ENCODE peak calls at places on chromosomes 5 and 9, in eight cellular contexts. One of them, this sample, is unnamed.

GRCh38 chr9:122642226-122642625 is 15.2 kb downstream of the OR1B1 start:
- DNase-seq in body of pancreas: no peak
- DNase-seq in fibroblast of pulmonary artery: peak
- DNase-seq in transverse colon: no peak
- DNase-seq in GM12865: peak
- DNase-seq in spleen: no peak
- DNase-seq in AG04450: no peak
- DNase-seq in pancreas: no peak
- DNase-seq in this sample: no peak

GRCh38 chr9:100579665-100580064 is 1.8 kb downstream of the CAVIN4 start:
- DNase-seq in body of pancreas: no peak
- DNase-seq in fibroblast of pulmonary artery: peak
- DNase-seq in transverse colon: no peak
- DNase-seq in GM12865: no peak
- DNase-seq in spleen: no peak
- DNase-seq in AG04450: no peak
- DNase-seq in pancreas: no peak
- DNase-seq in this sample: peak

GRCh38 chr5:95219411-95219810 is 65.5 kb downstream of the MCTP1 start:
- DNase-seq in body of pancreas: no peak
- DNase-seq in fibroblast of pulmonary artery: no peak
- DNase-seq in transverse colon: no peak
- DNase-seq in GM12865: no peak
- DNase-seq in spleen: no peak
- DNase-seq in AG04450: no peak
- DNase-seq in pancreas: no peak
- DNase-seq in this sample: no peak

GRCh38 chr5:174995827-174996226 is 271.4 kb downstream of the MSX2 start:
- DNase-seq in body of pancreas: no peak
- DNase-seq in fibroblast of pulmonary artery: no peak
- DNase-seq in transverse colon: no peak
- DNase-seq in GM12865: no peak
- DNase-seq in spleen: no peak
- DNase-seq in AG04450: no peak
- DNase-seq in pancreas: no peak
- DNase-seq in this sample: no peak

GRCh38 chr9:124780757-124781151 is 3.8 kb downstream of the OLFML2A start:
- DNase-seq in body of pancreas: no peak
- DNase-seq in fibroblast of pulmonary artery: no peak
- DNase-seq in transverse colon: no peak
- DNase-seq in GM12865: no peak
- DNase-seq in spleen: peak
- DNase-seq in AG04450: no peak
- DNase-seq in pancreas: no peak
- DNase-seq in this sample: no peak

GRCh38 chr5:102813740-102814139 is 58.6 kb downstream of the PAM start:
- DNase-seq in body of pancreas: no peak
- DNase-seq in fibroblast of pulmonary artery: no peak
- DNase-seq in transverse colon: no peak
- DNase-seq in GM12865: no peak
- DNase-seq in spleen: no peak
- DNase-seq in AG04450: no peak
- DNase-seq in pancreas: no peak
- DNase-seq in this sample: no peak

GRCh38 chr5:180823346-180823745 is 20.7 kb upstream of the MGAT1 start:
- DNase-seq in body of pancreas: no peak
- DNase-seq in fibroblast of pulmonary artery: no peak
- DNase-seq in transverse colon: no peak
- DNase-seq in GM12865: no peak
- DNase-seq in spleen: no peak
- DNase-seq in AG04450: no peak
- DNase-seq in pancreas: no peak
- DNase-seq in this sample: no peak

GRCh38 chr5:135127604-135128240 is 93.7 kb upstream of the PITX1 start:
- DNase-seq in body of pancreas: no peak
- DNase-seq in fibroblast of pulmonary artery: peak
- DNase-seq in transverse colon: peak
- DNase-seq in GM12865: no peak
- DNase-seq in spleen: peak
- DNase-seq in AG04450: peak
- DNase-seq in pancreas: no peak
- DNase-seq in this sample: peak

GRCh38 chr5:139863855-139864558 is 68.4 kb downstream of the PSD2 start:
- DNase-seq in body of pancreas: peak
- DNase-seq in fibroblast of pulmonary artery: peak
- DNase-seq in transverse colon: peak
- DNase-seq in GM12865: peak
- DNase-seq in spleen: no peak
- DNase-seq in AG04450: peak
- DNase-seq in pancreas: no peak
- DNase-seq in this sample: peak

GRCh38 chr9:706606-707451 is 134.7 kb upstream of the DMRT1 start:
- DNase-seq in body of pancreas: peak
- DNase-seq in fibroblast of pulmonary artery: peak
- DNase-seq in transverse colon: peak
- DNase-seq in GM12865: no peak
- DNase-seq in spleen: peak
- DNase-seq in AG04450: no peak
- DNase-seq in pancreas: peak
- DNase-seq in this sample: peak

GRCh38 chr9:137705906-137706305 is 87.1 kb downstream of the EHMT1 start:
- DNase-seq in body of pancreas: no peak
- DNase-seq in fibroblast of pulmonary artery: no peak
- DNase-seq in transverse colon: no peak
- DNase-seq in GM12865: peak
- DNase-seq in spleen: no peak
- DNase-seq in AG04450: no peak
- DNase-seq in pancreas: no peak
- DNase-seq in this sample: no peak

GRCh38 chr5:151647320-151647861 is 39.3 kb downstream of the SPARC start:
- DNase-seq in body of pancreas: no peak
- DNase-seq in fibroblast of pulmonary artery: no peak
- DNase-seq in transverse colon: no peak
- DNase-seq in GM12865: no peak
- DNase-seq in spleen: no peak
- DNase-seq in AG04450: no peak
- DNase-seq in pancreas: no peak
- DNase-seq in this sample: no peak

GRCh38 chr9:123121457-123121856 is 88.0 kb downstream of the GPR21 start:
- DNase-seq in body of pancreas: no peak
- DNase-seq in fibroblast of pulmonary artery: no peak
- DNase-seq in transverse colon: no peak
- DNase-seq in GM12865: no peak
- DNase-seq in spleen: no peak
- DNase-seq in AG04450: no peak
- DNase-seq in pancreas: no peak
- DNase-seq in this sample: no peak

GRCh38 chr5:91311168-91311696 is 71.9 kb downstream of the ARRDC3 start:
- DNase-seq in body of pancreas: no peak
- DNase-seq in fibroblast of pulmonary artery: no peak
- DNase-seq in transverse colon: no peak
- DNase-seq in GM12865: no peak
- DNase-seq in spleen: peak
- DNase-seq in AG04450: no peak
- DNase-seq in pancreas: no peak
- DNase-seq in this sample: no peak

GRCh38 chr9:88994820-88995180 is 3.5 kb downstream of the S1PR3 start:
- DNase-seq in body of pancreas: no peak
- DNase-seq in fibroblast of pulmonary artery: peak
- DNase-seq in transverse colon: no peak
- DNase-seq in GM12865: no peak
- DNase-seq in spleen: no peak
- DNase-seq in AG04450: no peak
- DNase-seq in pancreas: no peak
- DNase-seq in this sample: peak

DNA sequence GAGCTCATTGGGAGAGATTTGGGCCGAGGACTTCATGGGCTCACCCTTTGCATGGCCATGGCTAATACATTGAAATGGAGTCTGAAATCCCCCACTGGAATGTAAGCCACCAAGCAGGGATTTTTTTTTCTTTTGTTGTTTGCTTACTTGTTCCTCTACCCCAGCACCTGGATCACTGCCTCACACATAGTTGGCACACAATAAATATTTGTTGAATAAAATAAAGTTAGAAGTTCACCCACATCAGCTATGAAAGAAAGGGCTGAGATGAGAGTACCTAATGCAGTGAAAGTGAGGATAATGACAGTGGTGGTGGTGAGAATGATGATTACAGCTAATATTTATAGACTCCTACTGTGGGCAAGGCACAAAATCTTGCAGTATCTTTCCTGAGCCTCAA is 98.1 kb upstream of the ANXA1 start:
- DNase-seq in body of pancreas: no peak
- DNase-seq in fibroblast of pulmonary artery: no peak
- DNase-seq in transverse colon: no peak
- DNase-seq in GM12865: no peak
- DNase-seq in spleen: no peak
- DNase-seq in AG04450: no peak
- DNase-seq in pancreas: no peak
- DNase-seq in this sample: no peak
- H3K4me3 ChIP-seq in body of pancreas: no peak
- H3K4me3 ChIP-seq in fibroblast of pulmonary artery: no peak
- H3K4me3 ChIP-seq in transverse colon: no peak
- H3K4me3 ChIP-seq in GM12865: no peak
- H3K4me3 ChIP-seq in spleen: no peak
- H3K4me3 ChIP-seq in AG04450: no peak
- H3K4me3 ChIP-seq in pancreas: no peak
- H3K4me3 ChIP-seq in this sample: no peak

GRCh38 chr9:37034320-37034937 is 361 bp upstream of the PAX5 start:
- DNase-seq in body of pancreas: no peak
- DNase-seq in fibroblast of pulmonary artery: no peak
- DNase-seq in transverse colon: peak
- DNase-seq in GM12865: peak
- DNase-seq in spleen: peak
- DNase-seq in AG04450: no peak
- DNase-seq in pancreas: peak
- DNase-seq in this sample: no peak
- TF ChIP-seq CTCF in body of pancreas: no peak
- TF ChIP-seq CTCF in fibroblast of pulmonary artery: no peak
- TF ChIP-seq CTCF in transverse colon: no peak
- TF ChIP-seq CTCF in GM12865: peak
- TF ChIP-seq CTCF in spleen: peak
- TF ChIP-seq CTCF in AG04450: no peak
- TF ChIP-seq CTCF in pancreas: no peak
- TF ChIP-seq CTCF in this sample: no peak

GRCh38 chr5:17748196-17748595 is 113.9 kb downstream of the TAF11L14 start:
- DNase-seq in body of pancreas: no peak
- DNase-seq in fibroblast of pulmonary artery: no peak
- DNase-seq in transverse colon: no peak
- DNase-seq in GM12865: no peak
- DNase-seq in spleen: no peak
- DNase-seq in AG04450: no peak
- DNase-seq in pancreas: no peak
- DNase-seq in this sample: no peak

GRCh38 chr5:17738461-17738860 is 104.2 kb downstream of the TAF11L14 start:
- DNase-seq in body of pancreas: no peak
- DNase-seq in fibroblast of pulmonary artery: no peak
- DNase-seq in transverse colon: no peak
- DNase-seq in GM12865: no peak
- DNase-seq in spleen: no peak
- DNase-seq in AG04450: no peak
- DNase-seq in pancreas: no peak
- DNase-seq in this sample: no peak

DNA sequence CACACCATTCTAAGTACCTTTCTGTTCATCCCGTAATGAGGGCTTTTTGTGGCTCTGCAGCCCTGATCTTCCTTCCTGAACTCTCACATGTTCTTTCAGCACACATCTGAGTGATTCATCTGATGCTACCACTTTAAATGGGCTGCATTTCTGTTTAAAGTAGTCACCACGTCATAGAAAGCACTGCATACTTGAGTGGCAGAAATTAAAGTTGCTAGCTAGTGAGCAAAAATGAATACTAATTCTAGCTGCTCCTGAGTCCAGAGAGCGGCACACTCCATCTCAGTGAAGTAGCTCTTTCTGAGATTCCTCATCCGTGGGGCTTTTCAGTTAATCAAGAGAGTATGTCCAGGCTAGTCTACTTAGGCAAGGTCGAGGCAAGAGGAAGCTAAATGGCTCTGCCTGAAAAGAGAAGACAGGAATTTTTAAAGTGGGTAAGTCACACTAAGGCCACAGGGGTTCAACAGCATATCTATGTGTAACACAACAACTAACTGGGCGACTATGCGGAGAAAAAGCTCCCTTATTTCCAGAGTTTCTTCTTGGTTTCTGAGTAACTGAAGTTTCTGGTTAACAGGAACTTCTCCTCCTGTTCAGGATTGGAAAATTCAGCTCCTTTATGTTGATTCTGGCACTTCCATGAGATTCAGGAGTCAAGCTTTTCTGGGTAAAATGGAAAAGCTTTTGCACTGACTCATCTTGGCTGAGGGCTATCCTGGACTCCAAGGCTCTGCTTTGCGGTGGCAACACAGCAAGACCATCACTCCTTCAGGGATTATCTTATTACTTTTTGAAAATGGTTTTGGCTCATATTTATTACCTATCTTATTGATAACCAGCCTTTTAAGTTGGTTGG is 109.5 kb downstream of the TAF11L14 start:
- DNase-seq in body of pancreas: no peak
- DNase-seq in fibroblast of pulmonary artery: no peak
- DNase-seq in transverse colon: no peak
- DNase-seq in GM12865: no peak
- DNase-seq in spleen: no peak
- DNase-seq in AG04450: no peak
- DNase-seq in pancreas: no peak
- DNase-seq in this sample: peak
- H3K4me3 ChIP-seq in body of pancreas: no peak
- H3K4me3 ChIP-seq in fibroblast of pulmonary artery: no peak
- H3K4me3 ChIP-seq in transverse colon: no peak
- H3K4me3 ChIP-seq in GM12865: no peak
- H3K4me3 ChIP-seq in spleen: no peak
- H3K4me3 ChIP-seq in AG04450: no peak
- H3K4me3 ChIP-seq in pancreas: no peak
- H3K4me3 ChIP-seq in this sample: no peak

GRCh38 chr5:128673411-128673957 is 135.4 kb upstream of the FBN2 start:
- DNase-seq in body of pancreas: no peak
- DNase-seq in fibroblast of pulmonary artery: no peak
- DNase-seq in transverse colon: no peak
- DNase-seq in GM12865: no peak
- DNase-seq in spleen: no peak
- DNase-seq in AG04450: no peak
- DNase-seq in pancreas: no peak
- DNase-seq in this sample: peak

GRCh38 chr5:128673970-128674369 is 135.9 kb upstream of the FBN2 start:
- DNase-seq in body of pancreas: no peak
- DNase-seq in fibroblast of pulmonary artery: no peak
- DNase-seq in transverse colon: no peak
- DNase-seq in GM12865: no peak
- DNase-seq in spleen: no peak
- DNase-seq in AG04450: no peak
- DNase-seq in pancreas: no peak
- DNase-seq in this sample: no peak

GRCh38 chr5:128673010-128673409 is 135.0 kb upstream of the FBN2 start:
- DNase-seq in body of pancreas: no peak
- DNase-seq in fibroblast of pulmonary artery: no peak
- DNase-seq in transverse colon: no peak
- DNase-seq in GM12865: no peak
- DNase-seq in spleen: no peak
- DNase-seq in AG04450: no peak
- DNase-seq in pancreas: no peak
- DNase-seq in this sample: peak

GRCh38 chr5:128671861-128672414 is 133.9 kb upstream of the FBN2 start:
- DNase-seq in body of pancreas: no peak
- DNase-seq in fibroblast of pulmonary artery: no peak
- DNase-seq in transverse colon: no peak
- DNase-seq in GM12865: no peak
- DNase-seq in spleen: no peak
- DNase-seq in AG04450: no peak
- DNase-seq in pancreas: no peak
- DNase-seq in this sample: peak

GRCh38 chr5:128674837-128675446 is 136.9 kb upstream of the FBN2 start:
- DNase-seq in body of pancreas: peak
- DNase-seq in fibroblast of pulmonary artery: peak
- DNase-seq in transverse colon: peak
- DNase-seq in GM12865: peak
- DNase-seq in spleen: no peak
- DNase-seq in AG04450: peak
- DNase-seq in pancreas: no peak
- DNase-seq in this sample: peak
- TF ChIP-seq CTCF in body of pancreas: peak
- TF ChIP-seq CTCF in fibroblast of pulmonary artery: peak
- TF ChIP-seq CTCF in transverse colon: peak
- TF ChIP-seq CTCF in GM12865: peak
- TF ChIP-seq CTCF in spleen: no peak
- TF ChIP-seq CTCF in AG04450: peak
- TF ChIP-seq CTCF in pancreas: peak
- TF ChIP-seq CTCF in this sample: peak